ENCODE peak calls at places on chromosomes 1 and 21, in five cellular contexts. W is foreskin fibroblast, O is EL, D is GM12891, B is B cell. H is an unnamed sample.

GRCh38 chr1:116763116-116763786 is 9.0 kb downstream of the CD2 start:
- DNase-seq in W (peak), O (no peak), D (no peak), B (no peak), H (no peak)

GRCh38 chr1:11501491-11501897 is 22.5 kb downstream of the DISP3 start:
- DNase-seq in W (peak), O (no peak), D (no peak), B (no peak), H (no peak)

GRCh38 chr21:45574081-45574501 is 31.9 kb upstream of the SLC19A1 start:
- DNase-seq in W (no peak), O (no peak), D (no peak), B (no peak), H (no peak)

GRCh38 chr1:16631248-16632043 is 18.1 kb upstream of the NBPF1 start:
- DNase-seq in W (no peak), O (no peak), D (no peak), B (peak), H (no peak)

GRCh38 chr1:168504064-168504837 is 39.5 kb downstream of the XCL2 start:
- DNase-seq in W (peak), O (peak), D (no peak), B (no peak), H (no peak)

GRCh38 chr21:32186843-32187242 is 92.0 kb downstream of the MIS18A start:
- DNase-seq in W (no peak), O (no peak), D (no peak), B (no peak), H (no peak)

GRCh38 chr1:184535191-184535970 is 148.6 kb downstream of the C1orf21 start:
- DNase-seq in W (peak), O (no peak), D (no peak), B (no peak), H (no peak)

GRCh38 chr1:234601217-234602017 is 8.6 kb downstream of the IRF2BP2 start:
- DNase-seq in W (peak), O (peak), D (no peak), B (no peak), H (no peak)

GRCh38 chr1:53049574-53049967 is 12.4 kb upstream of the PODN start:
- DNase-seq in W (no peak), O (no peak), D (no peak), B (no peak), H (no peak)

GRCh38 chr1:41525891-41526587 is 41.6 kb upstream of the EDN2 start:
- DNase-seq in W (no peak), O (no peak), D (no peak), B (no peak), H (no peak)

GRCh38 chr1:5428391-5428790 is 563.8 kb downstream of the NPHP4 start:
- DNase-seq in W (no peak), O (no peak), D (no peak), B (no peak), H (no peak)

GRCh38 chr1:30225336-30225735 is 498.0 kb downstream of the MATN1 start:
- DNase-seq in W (no peak), O (no peak), D (no peak), B (no peak), H (no peak)

GRCh38 chr1:228172591-228173527 is 7.3 kb downstream of the IBA57 start:
- DNase-seq in W (no peak), O (no peak), D (no peak), B (no peak), H (no peak)

GRCh38 chr1:111406325-111406768 is 21.2 kb downstream of the OVGP1 start:
- DNase-seq in W (peak), O (no peak), D (peak), B (peak), H (peak)

GRCh38 chr1:230265200-230266115 is 160.7 kb downstream of the PGBD5 start:
- DNase-seq in W (no peak), O (no peak), D (no peak), B (no peak), H (no peak)

GRCh38 chr1:153779781-153780541 is 4.8 kb downstream of the SLC27A3 start:
- DNase-seq in W (no peak), O (no peak), D (no peak), B (peak), H (no peak)

GRCh38 chr1:198117267-198117666 is 39.5 kb upstream of the NEK7 start:
- DNase-seq in W (peak), O (peak), D (no peak), B (no peak), H (no peak)

GRCh38 chr1:179175011-179175934 is 54.2 kb downstream of the ABL2 start:
- DNase-seq in W (peak), O (peak), D (no peak), B (no peak), H (no peak)

GRCh38 chr1:178818416-178818815 is 52.5 kb downstream of the ANGPTL1 start:
- DNase-seq in W (peak), O (peak), D (no peak), B (no peak), H (no peak)

GRCh38 chr1:205588691-205589445 is 42.9 kb downstream of the ELK4 start:
- DNase-seq in W (peak), O (peak), D (no peak), B (peak), H (no peak)

GRCh38 chr1:186997877-186998276 is 169.1 kb downstream of the PLA2G4A start:
- DNase-seq in W (no peak), O (no peak), D (no peak), B (no peak), H (no peak)

GRCh38 chr1:220432408-220432807 is 95.5 kb upstream of the MARK1 start:
- DNase-seq in W (peak), O (no peak), D (no peak), B (no peak), H (no peak)

GRCh38 chr1:63124666-63125191 is 197.6 kb upstream of the FOXD3 start:
- DNase-seq in W (peak), O (peak), D (peak), B (no peak), H (no peak)

GRCh38 chr1:209805341-209805781 is 581 bp downstream of the IRF6 start:
- DNase-seq in W (no peak), O (no peak), D (no peak), B (no peak), H (no peak)

GRCh38 chr1:89203166-89203565 is 4.4 kb upstream of the GBP4 start:
- DNase-seq in W (no peak), O (peak), D (no peak), B (no peak), H (no peak)

GRCh38 chr21:42162831-42163510 is 56.0 kb upstream of the ABCG1 start:
- DNase-seq in W (no peak), O (no peak), D (no peak), B (no peak), H (no peak)

GRCh38 chr1:11991969-11992676 is 11.9 kb downstream of the MFN2 start:
- DNase-seq in W (no peak), O (no peak), D (no peak), B (no peak), H (no peak)